ENCODE peak calls at places on chromosomes 4 and X, in ten cellular contexts. S is mammary epithelial cell, T is GM23248, A is fibroblast of lung, J is lung, G is Peyer's patch, P is AG04450, O is IMR-90, K is psoas muscle, R is aorta. C is an unnamed sample.

GRCh38 chr4:76194325-76194724 is 19.3 kb downstream of the SCARB2 start:
- DNase-seq in S (peak), T (peak), A (peak), J (no peak), G (peak), P (peak), O (peak), K (no peak), R (no peak), C (peak)

GRCh38 chr4:145589923-145590702 is 29.1 kb upstream of the MMAA start:
- DNase-seq in S (no peak), T (peak), A (no peak), J (no peak), G (no peak), P (no peak), O (no peak), K (no peak), R (no peak), C (no peak)

GRCh38 chrX:40247848-40248622 is 150.3 kb upstream of the BCOR start:
- DNase-seq in S (no peak), T (no peak), A (no peak), J (no peak), G (no peak), P (no peak), O (no peak), K (no peak), R (no peak), C (no peak)

GRCh38 chrX:42107495-42108139 is 184.3 kb upstream of the CASK start:
- DNase-seq in S (no peak), T (no peak), A (no peak), J (no peak), G (no peak), P (no peak), O (no peak), K (no peak), R (no peak), C (no peak)

GRCh38 chrX:109990582-109991276 is 12.2 kb upstream of the TMEM164 start:
- DNase-seq in S (no peak), T (no peak), A (no peak), J (no peak), G (no peak), P (no peak), O (no peak), K (no peak), R (no peak), C (no peak)

GRCh38 chrX:155263854-155264628 is at the start of gene RAB39B:
- DNase-seq in S (peak), T (peak), A (peak), J (peak), G (peak), P (peak), O (peak), K (peak), R (peak), C (peak)

GRCh38 chr4:145756244-145756643 is 76.3 kb downstream of the C4orf51 start:
- DNase-seq in S (no peak), T (no peak), A (no peak), J (no peak), G (no peak), P (no peak), O (no peak), K (no peak), R (no peak), C (no peak)

GRCh38 chr4:165493359-165493758 is 114.6 kb downstream of the CPE start:
- DNase-seq in S (peak), T (peak), A (peak), J (peak), G (peak), P (no peak), O (peak), K (peak), R (peak), C (no peak)

GRCh38 chr4:11632488-11632887 is 203.8 kb upstream of the HS3ST1 start:
- DNase-seq in S (peak), T (no peak), A (no peak), J (no peak), G (no peak), P (no peak), O (no peak), K (no peak), R (no peak), C (peak)

GRCh38 chr4:89193828-89194227 is 82.5 kb downstream of the TIGD2 start:
- DNase-seq in S (no peak), T (no peak), A (no peak), J (no peak), G (no peak), P (no peak), O (no peak), K (no peak), R (no peak), C (no peak)

GRCh38 chr4:159235779-159236368 is 133.0 kb downstream of the RAPGEF2 start:
- DNase-seq in S (no peak), T (peak), A (no peak), J (no peak), G (no peak), P (no peak), O (peak), K (no peak), R (no peak), C (no peak)

GRCh38 chr4:159227984-159228383 is 125.1 kb downstream of the RAPGEF2 start:
- DNase-seq in S (peak), T (peak), A (peak), J (peak), G (peak), P (peak), O (peak), K (peak), R (peak), C (peak)

GRCh38 chr4:159229164-159229563 is 126.3 kb downstream of the RAPGEF2 start:
- DNase-seq in S (peak), T (peak), A (peak), J (no peak), G (no peak), P (peak), O (peak), K (no peak), R (no peak), C (no peak)

GRCh38 chr4:159227378-159227777 is 124.5 kb downstream of the RAPGEF2 start:
- DNase-seq in S (peak), T (peak), A (no peak), J (no peak), G (no peak), P (no peak), O (peak), K (no peak), R (no peak), C (no peak)

DNA sequence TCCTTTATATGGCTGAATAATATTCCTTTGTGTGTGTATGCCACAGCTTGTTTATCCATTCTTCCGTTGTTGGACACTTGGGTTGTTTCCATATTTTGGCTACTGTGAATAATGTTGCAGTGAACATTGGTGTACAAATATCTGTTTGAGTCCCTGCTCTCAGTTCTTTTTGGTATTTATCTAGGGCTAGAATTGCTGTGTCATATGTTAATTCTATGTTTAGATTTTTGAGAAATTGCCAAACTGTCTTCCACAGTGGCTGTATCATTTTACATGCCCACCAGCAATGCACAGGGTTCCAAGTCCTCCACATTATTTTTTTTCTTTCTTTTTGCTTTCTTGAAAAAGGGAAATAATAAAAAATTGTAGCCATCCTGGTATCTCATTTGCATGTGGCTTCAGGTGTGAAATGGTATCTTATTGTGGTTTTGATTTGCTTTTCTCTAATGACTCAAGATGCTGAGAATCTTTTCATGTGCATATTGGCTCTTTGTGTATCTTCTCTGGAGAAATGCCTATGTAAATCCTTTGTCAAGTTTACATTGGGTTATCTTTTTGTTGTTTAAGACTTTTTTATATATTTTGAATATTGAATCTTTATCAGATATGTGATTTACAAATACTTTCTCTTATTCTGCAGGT is 129.7 kb downstream of the RAPGEF2 start:
- DNase-seq in S (no peak), T (no peak), A (no peak), J (no peak), G (no peak), P (no peak), O (no peak), K (no peak), R (no peak), C (no peak)
- H3K27ac ChIP-seq in S (no peak), T (no peak), A (no peak), J (peak), G (no peak), P (no peak), O (no peak), K (peak), R (no peak), C (no peak)

DNA sequence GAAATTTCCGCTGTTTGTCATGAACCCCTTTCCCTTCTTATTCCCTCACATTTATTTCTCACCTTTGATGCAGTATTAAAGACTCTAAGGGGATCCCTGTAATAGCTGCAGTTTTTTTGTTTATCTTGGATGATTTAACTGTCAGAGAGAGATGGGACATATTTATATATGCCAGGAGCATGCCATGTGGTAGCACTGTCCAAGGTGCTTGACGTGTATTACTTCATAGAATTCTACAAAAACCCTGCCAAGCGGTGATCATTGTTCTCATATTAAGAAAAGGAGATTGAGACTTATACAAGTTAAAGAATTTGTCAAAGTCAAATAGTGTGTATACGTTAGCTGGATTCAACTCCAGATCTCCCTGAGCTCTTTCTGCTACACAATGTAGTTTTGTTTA is 78.2 kb downstream of the SPRY1 start:
- DNase-seq in S (no peak), T (no peak), A (no peak), J (no peak), G (no peak), P (no peak), O (no peak), K (no peak), R (no peak), C (no peak)
- H3K27ac ChIP-seq in S (no peak), T (no peak), A (no peak), J (no peak), G (no peak), P (no peak), O (no peak), K (no peak), R (no peak), C (no peak)

GRCh38 chrX:87517571-87518141 is at the start of gene KLHL4:
- DNase-seq in S (peak), T (peak), A (peak), J (no peak), G (no peak), P (peak), O (peak), K (no peak), R (no peak), C (peak)
- H3K27ac ChIP-seq in S (peak), T (no peak), A (no peak), J (peak), G (no peak), P (no peak), O (no peak), K (no peak), R (no peak), C (peak)

DNA sequence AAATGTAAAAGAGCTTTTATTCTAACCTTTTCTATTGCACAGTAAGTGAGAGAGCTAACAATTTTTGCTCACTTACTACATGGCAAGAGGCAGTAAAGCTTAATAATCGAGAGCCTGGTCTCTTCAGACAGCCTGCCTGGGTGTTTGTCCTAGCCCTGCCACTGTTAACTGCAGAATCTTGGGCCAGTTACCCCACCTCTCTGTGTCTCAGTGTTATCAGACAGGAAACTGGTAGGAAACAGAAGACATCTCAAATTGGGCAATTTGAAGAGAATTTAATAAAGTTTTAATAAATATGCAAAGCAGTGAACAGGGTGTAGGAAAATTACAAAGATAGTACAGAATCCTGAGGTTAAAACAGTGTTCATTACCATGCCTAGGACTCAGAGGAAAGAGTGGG is 13.4 kb downstream of the STAP1 start:
- DNase-seq in S (no peak), T (no peak), A (no peak), J (no peak), G (no peak), P (no peak), O (no peak), K (no peak), R (no peak), C (no peak)
- H3K27ac ChIP-seq in S (no peak), T (no peak), A (no peak), J (no peak), G (no peak), P (no peak), O (no peak), K (no peak), R (no peak), C (no peak)

GRCh38 chrX:13716905-13717304 is 17.5 kb downstream of the TRAPPC2 start:
- DNase-seq in S (no peak), T (no peak), A (no peak), J (no peak), G (peak), P (no peak), O (no peak), K (no peak), R (no peak), C (no peak)
- H3K27ac ChIP-seq in S (no peak), T (no peak), A (no peak), J (no peak), G (no peak), P (peak), O (peak), K (no peak), R (no peak), C (no peak)

DNA sequence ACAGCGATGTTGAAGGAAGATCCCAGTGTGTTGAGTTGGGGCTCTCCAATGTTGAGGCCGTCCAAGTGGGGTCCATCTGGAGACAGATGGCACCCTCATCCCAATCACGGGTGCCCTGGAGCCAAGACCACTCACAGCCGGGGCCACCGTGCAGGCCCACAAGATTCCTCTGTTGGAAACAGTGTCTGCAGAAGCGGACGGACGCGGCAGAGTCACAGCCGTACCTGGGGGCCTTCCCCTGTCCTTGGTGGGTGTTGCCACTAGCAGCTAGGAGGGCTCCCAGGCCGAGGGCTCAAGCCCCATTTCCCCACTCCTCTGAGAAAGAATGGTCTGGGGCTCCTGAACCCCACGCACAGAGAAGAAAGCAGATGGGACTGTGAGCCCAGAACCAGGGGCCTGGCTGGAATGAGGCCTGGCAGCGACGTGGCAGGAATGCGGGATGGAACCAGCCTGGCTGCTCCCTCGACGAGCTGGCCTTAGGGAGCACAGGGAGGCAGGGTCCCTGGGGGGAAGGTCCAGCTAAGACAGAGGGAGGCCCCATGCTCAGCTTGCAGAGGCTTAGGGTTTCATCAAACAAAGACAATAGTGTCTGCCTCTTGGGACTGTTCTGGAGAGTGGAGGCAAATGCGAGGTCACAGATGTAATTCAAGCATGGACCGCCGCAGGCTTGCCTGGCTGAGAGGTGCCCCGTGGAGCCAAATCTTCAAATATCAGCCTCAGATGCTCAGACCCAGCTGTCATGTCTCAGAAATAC is 228.9 kb downstream of the AFAP1 start:
- DNase-seq in S (no peak), T (no peak), A (no peak), J (no peak), G (no peak), P (no peak), O (no peak), K (no peak), R (no peak), C (no peak)
- H3K27ac ChIP-seq in S (no peak), T (no peak), A (no peak), J (no peak), G (no peak), P (no peak), O (no peak), K (no peak), R (no peak), C (no peak)

GRCh38 chr4:112648263-112649054 is 11.5 kb downstream of the LARP7 start:
- DNase-seq in S (no peak), T (no peak), A (no peak), J (no peak), G (no peak), P (no peak), O (peak), K (no peak), R (no peak), C (no peak)
- H3K27ac ChIP-seq in S (no peak), T (no peak), A (no peak), J (no peak), G (no peak), P (no peak), O (no peak), K (no peak), R (no peak), C (no peak)

GRCh38 chr4:28228575-28228974 is 1367.9 kb downstream of the STIM2 start:
- DNase-seq in S (no peak), T (no peak), A (peak), J (no peak), G (no peak), P (no peak), O (peak), K (no peak), R (no peak), C (no peak)
- H3K27ac ChIP-seq in S (no peak), T (peak), A (no peak), J (no peak), G (no peak), P (no peak), O (no peak), K (no peak), R (no peak), C (peak)

GRCh38 chrX:28675173-28675572 is 87.9 kb downstream of the IL1RAPL1 start:
- DNase-seq in S (no peak), T (no peak), A (no peak), J (no peak), G (no peak), P (no peak), O (no peak), K (no peak), R (no peak), C (no peak)
- H3K27ac ChIP-seq in S (no peak), T (no peak), A (no peak), J (no peak), G (no peak), P (no peak), O (no peak), K (no peak), R (no peak), C (no peak)